ENCODE peak calls at places on chromosomes 2 and 18, in seven cellular contexts. G is fibroblast of pulmonary artery, Z is NAMALWA, Y is colonic mucosa, P is stomach, O is NCI-H2107, Q is A549. S is an unnamed sample.

GRCh38 chr2:25567406-25567805 is 106.0 kb downstream of the DTNB start:
- DNase-seq in G (peak), Z (peak), Y (no peak), P (no peak), O (no peak), Q (peak), S (no peak)

GRCh38 chr2:195466427-195466826 is 190.6 kb upstream of the SLC39A10 start:
- DNase-seq in G (no peak), Z (no peak), Y (no peak), P (no peak), O (no peak), Q (no peak), S (no peak)

GRCh38 chr2:180553094-180553715 is 427.2 kb upstream of the UBE2E3 start:
- DNase-seq in G (peak), Z (no peak), Y (no peak), P (no peak), O (no peak), Q (no peak), S (no peak)

GRCh38 chr18:33517950-33518349 is 60.1 kb upstream of the ASXL3 start:
- DNase-seq in G (no peak), Z (no peak), Y (no peak), P (no peak), O (no peak), Q (no peak), S (no peak)

GRCh38 chr2:23291274-23291673 is 93.7 kb upstream of the KLHL29 start:
- DNase-seq in G (no peak), Z (no peak), Y (no peak), P (no peak), O (no peak), Q (no peak), S (no peak)

GRCh38 chr2:30106543-30106942 is 40.3 kb upstream of the YPEL5 start:
- DNase-seq in G (peak), Z (no peak), Y (no peak), P (no peak), O (no peak), Q (peak), S (no peak)

GRCh38 chr18:26506012-26506411 is 42.3 kb downstream of the KCTD1 start:
- DNase-seq in G (no peak), Z (no peak), Y (no peak), P (peak), O (no peak), Q (no peak), S (peak)

GRCh38 chr18:41660654-41661053 is 294.4 kb upstream of the PIK3C3 start:
- DNase-seq in G (peak), Z (no peak), Y (no peak), P (no peak), O (no peak), Q (no peak), S (no peak)

GRCh38 chr2:190407662-190408537 is at the start of gene MFSD6:
- DNase-seq in G (no peak), Z (peak), Y (peak), P (peak), O (peak), Q (peak), S (peak)

GRCh38 chr18:74331404-74331803 is 15.8 kb downstream of the C18orf63 start:
- DNase-seq in G (peak), Z (peak), Y (no peak), P (no peak), O (peak), Q (peak), S (no peak)

GRCh38 chr2:9703085-9703641 is 72.4 kb upstream of the YWHAQ start:
- DNase-seq in G (peak), Z (no peak), Y (peak), P (no peak), O (no peak), Q (peak), S (no peak)

GRCh38 chr2:27805180-27805579 is 33.7 kb downstream of the MRPL33 start:
- DNase-seq in G (no peak), Z (no peak), Y (no peak), P (no peak), O (no peak), Q (no peak), S (no peak)

GRCh38 chr2:229235136-229235914 is 35.8 kb downstream of the PID1 start:
- DNase-seq in G (peak), Z (no peak), Y (no peak), P (no peak), O (no peak), Q (no peak), S (no peak)

GRCh38 chr2:132651115-132652099 is 18.6 kb downstream of the LYPD1 start:
- DNase-seq in G (peak), Z (no peak), Y (no peak), P (no peak), O (no peak), Q (peak), S (no peak)

GRCh38 chr2:96739051-96739632 is 722 bp downstream of the LMAN2L start:
- DNase-seq in G (no peak), Z (peak), Y (no peak), P (no peak), O (no peak), Q (no peak), S (no peak)

GRCh38 chr2:127226520-127227263 is 6.6 kb upstream of the CYP27C1 start:
- DNase-seq in G (peak), Z (no peak), Y (peak), P (peak), O (peak), Q (peak), S (peak)

GRCh38 chr2:26559556-26559955 is 81.6 kb downstream of the CIB4 start:
- DNase-seq in G (no peak), Z (no peak), Y (no peak), P (no peak), O (no peak), Q (no peak), S (no peak)

GRCh38 chr18:21682276-21683051 is 22.1 kb downstream of the ABHD3 start:
- DNase-seq in G (peak), Z (peak), Y (no peak), P (no peak), O (no peak), Q (no peak), S (peak)

GRCh38 chr2:25331686-25332365 is 9.9 kb downstream of the DNMT3A start:
- DNase-seq in G (no peak), Z (no peak), Y (no peak), P (no peak), O (no peak), Q (no peak), S (no peak)

GRCh38 chr2:2849464-2850217 is 518.6 kb upstream of the MYT1L start:
- DNase-seq in G (no peak), Z (no peak), Y (no peak), P (no peak), O (no peak), Q (no peak), S (no peak)